ENCODE peak calls at places on chromosomes 13 and 19, in eight cellular contexts. Y, L, U, A, K, J, R and N are unnamed samples.
A peak's percentile ranks its signal among the peaks of the same experiment; 100 is the strongest.

GRCh38 chr13:20425819-20426219 is 99.8 kb downstream of the CRYL1 start:
- ATAC-seq in Y (no peak), L (no peak), U (peak; percentile 85), A (no peak), K (no peak), J (no peak), R (no peak), N (no peak)

GRCh38 chr13:35791191-35791902 is 314.9 kb upstream of the MAB21L1 start:
- ATAC-seq in Y (no peak), L (peak; percentile 64), U (no peak), A (no peak), K (no peak), J (no peak), R (peak; percentile 18), N (peak; percentile 59)

GRCh38 chr13:34413538-34414210 is 528.4 kb upstream of the NBEA start:
- ATAC-seq in Y (no peak), L (no peak), U (no peak), A (no peak), K (no peak), J (no peak), R (no peak), N (no peak)

GRCh38 chr19:30302076-30302475 is 70.1 kb upstream of the ZNF536 start:
- ATAC-seq in Y (no peak), L (no peak), U (no peak), A (no peak), K (no peak), J (no peak), R (no peak), N (no peak)

GRCh38 chr13:26759907-26760834 is at the start of gene GPR12:
- ATAC-seq in Y (no peak), L (no peak), U (no peak), A (peak; percentile 14), K (no peak), J (no peak), R (no peak), N (peak; percentile 19)

GRCh38 chr13:45336025-45336800 is 4.8 kb downstream of the TPT1 start:
- ATAC-seq in Y (no peak), L (no peak), U (no peak), A (no peak), K (no peak), J (no peak), R (no peak), N (no peak)

GRCh38 chr13:107866007-107866665 is 349.2 kb downstream of the LIG4 start:
- ATAC-seq in Y (no peak), L (peak; percentile 54), U (no peak), A (peak; percentile 58), K (no peak), J (no peak), R (peak; percentile 7), N (peak; percentile 32)

GRCh38 chr13:111166882-111167281 is 51.8 kb downstream of the ARHGEF7 start:
- ATAC-seq in Y (no peak), L (no peak), U (peak; percentile 33), A (no peak), K (peak; percentile 52), J (no peak), R (no peak), N (no peak)

GRCh38 chr19:7970716-7971448 is 27.4 kb upstream of the TIMM44 start:
- ATAC-seq in Y (no peak), L (peak; percentile 71), U (peak; percentile 76), A (peak; percentile 72), K (peak; percentile 64), J (peak; percentile 87), R (peak; percentile 39), N (no peak)

GRCh38 chr19:58406818-58407657 is 1.4 kb upstream of the ZNF584 start:
- ATAC-seq in Y (no peak), L (no peak), U (no peak), A (no peak), K (no peak), J (peak; percentile 23), R (no peak), N (no peak)

GRCh38 chr19:8605514-8605913 is 5.0 kb downstream of the ADAMTS10 start:
- ATAC-seq in Y (no peak), L (no peak), U (no peak), A (no peak), K (no peak), J (no peak), R (no peak), N (no peak)

GRCh38 chr13:40433577-40433976 is 232.9 kb downstream of the FOXO1 start:
- ATAC-seq in Y (no peak), L (no peak), U (peak; percentile 65), A (no peak), K (peak; percentile 70), J (no peak), R (no peak), N (no peak)

GRCh38 chr13:95842898-95843297 is 166.0 kb downstream of the DNAJC3 start:
- ATAC-seq in Y (no peak), L (no peak), U (peak; percentile 29), A (no peak), K (no peak), J (no peak), R (no peak), N (no peak)

GRCh38 chr13:36862002-36862706 is 43.1 kb downstream of the RFXAP start:
- ATAC-seq in Y (peak; percentile 53), L (no peak), U (no peak), A (no peak), K (no peak), J (no peak), R (no peak), N (peak; percentile 19)

GRCh38 chr19:39846678-39847486 is 703 bp upstream of the FBL start:
- ATAC-seq in Y (no peak), L (peak; percentile 12), U (no peak), A (peak; percentile 10), K (peak; percentile 29), J (peak; percentile 8), R (peak; percentile 3), N (peak; percentile 6)

GRCh38 chr13:30880756-30881155 is 25.3 kb upstream of the MEDAG start:
- ATAC-seq in Y (peak; percentile 93), L (peak; percentile 83), U (no peak), A (peak; percentile 76), K (peak; percentile 62), J (no peak), R (peak; percentile 63), N (peak; percentile 92)

GRCh38 chr13:51637852-51638496 is 53.7 kb downstream of the WDFY2 start:
- ATAC-seq in Y (no peak), L (no peak), U (no peak), A (no peak), K (no peak), J (peak; percentile 22), R (no peak), N (no peak)

DNA sequence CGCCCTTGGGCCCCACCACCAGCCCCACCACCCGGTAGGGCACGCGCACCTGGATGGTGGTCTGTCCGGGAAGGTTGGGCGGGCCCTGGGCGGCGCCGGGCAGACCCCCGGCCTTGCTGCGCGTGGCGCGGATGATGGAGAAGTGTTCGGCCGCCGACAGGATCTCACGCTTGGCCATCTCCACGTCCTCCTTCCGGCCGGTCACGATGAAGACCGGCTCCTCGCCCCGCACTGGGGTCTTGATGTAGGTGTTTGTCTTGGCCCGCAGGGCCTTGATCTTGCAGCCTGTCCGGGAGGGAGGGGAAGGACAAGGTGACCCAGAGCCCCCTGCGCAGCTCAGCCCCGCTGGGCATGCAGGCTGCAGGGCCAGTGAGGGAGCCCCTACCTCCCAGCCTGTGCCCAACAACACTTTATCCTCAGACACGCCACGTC is 11.5 kb downstream of the MEX3D start:
- ATAC-seq in Y (no peak), L (no peak), U (no peak), A (no peak), K (no peak), J (no peak), R (no peak), N (no peak)
- H3K9me3 ChIP-seq in Y (no peaks in the 10 kb centered on the region), L (no peaks in the 10 kb centered on the region), U (no peaks in the 10 kb centered on the region), A (no peaks in the 10 kb centered on the region), K (no peaks in the 10 kb centered on the region), J (no peaks in the 10 kb centered on the region), R (no peaks in the 10 kb centered on the region), N (no peaks in the 10 kb centered on the region)

GRCh38 chr19:37813340-37813739 is 34.0 kb upstream of the ZNF573 start:
- ATAC-seq in Y (no peak), L (no peak), U (no peak), A (no peak), K (no peak), J (no peak), R (no peak), N (no peak)
- H3K9me3 ChIP-seq in Y (peaks cover 2% of the 10 kb centered on the region), L (peaks cover 88% of the 10 kb centered on the region), U (peaks cover 6% of the 10 kb centered on the region), A (no peaks in the 10 kb centered on the region), K (peaks cover 18% of the 10 kb centered on the region), J (no peaks in the 10 kb centered on the region), R (peaks cover 12% of the 10 kb centered on the region), N (peaks cover 61% of the 10 kb centered on the region)

DNA sequence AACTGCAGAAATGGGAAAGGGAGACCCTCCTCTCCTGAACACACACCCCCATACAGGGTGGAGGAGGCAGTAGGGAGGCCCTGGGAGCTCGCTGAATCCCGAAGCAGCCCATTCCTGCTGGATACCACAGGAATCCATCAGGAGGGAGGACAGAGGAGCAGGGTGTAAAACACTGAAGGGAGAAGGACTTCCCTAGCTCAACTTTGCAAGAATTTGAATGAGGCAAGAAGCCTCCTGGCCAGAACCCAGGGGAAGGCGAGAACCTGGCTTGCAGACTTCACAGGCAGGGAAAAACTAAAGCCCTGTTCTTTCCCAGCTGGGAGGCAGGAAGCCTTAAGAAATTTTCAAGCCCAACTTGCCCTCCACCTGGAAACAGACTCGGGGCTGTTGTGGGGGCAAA is 43.5 kb downstream of the ZNF91 start:
- ATAC-seq in Y (no peak), L (no peak), U (no peak), A (no peak), K (no peak), J (no peak), R (no peak), N (no peak)
- H3K9me3 ChIP-seq in Y (peaks cover 11% of the 10 kb centered on the region), L (peaks cover 99% of the 10 kb centered on the region), U (peaks cover 15% of the 10 kb centered on the region), A (peaks cover 8% of the 10 kb centered on the region), K (peaks cover 99% of the 10 kb centered on the region), J (peaks cover 52% of the 10 kb centered on the region), R (peaks cover 95% of the 10 kb centered on the region), N (peaks cover 100% of the 10 kb centered on the region)

GRCh38 chr19:24140099-24140498 is 53.1 kb downstream of the ZNF254 start:
- ATAC-seq in Y (no peak), L (peak; percentile 60), U (no peak), A (peak; percentile 48), K (peak; percentile 22), J (no peak), R (no peak), N (peak; percentile 65)

GRCh38 chr19:24140591-24140990 is 53.6 kb downstream of the ZNF254 start:
- ATAC-seq in Y (no peak), L (no peak), U (no peak), A (no peak), K (no peak), J (no peak), R (no peak), N (no peak)

GRCh38 chr19:24142771-24143170 is 55.8 kb downstream of the ZNF254 start:
- ATAC-seq in Y (no peak), L (no peak), U (no peak), A (no peak), K (no peak), J (no peak), R (no peak), N (no peak)

DNA sequence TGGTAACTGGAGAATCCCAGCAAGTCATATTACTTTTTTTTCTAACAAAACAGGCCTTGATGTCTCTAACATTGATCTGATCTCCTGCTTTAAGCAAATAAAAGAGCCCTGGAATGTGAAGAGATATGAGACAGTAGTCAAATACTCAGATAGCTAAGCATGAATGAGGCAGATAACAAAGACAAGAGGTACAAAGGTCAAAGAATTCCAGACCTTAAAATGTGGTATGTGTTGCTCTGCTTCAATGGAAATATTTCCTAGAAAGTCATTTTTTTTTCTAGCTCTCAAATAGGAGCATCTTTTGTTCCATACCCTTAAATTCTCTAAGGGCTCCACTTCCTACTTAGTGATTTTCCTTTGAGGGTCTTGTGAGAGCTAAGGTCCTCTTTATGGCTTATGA is 54.6 kb downstream of the ZNF254 start:
- ATAC-seq in Y (no peak), L (no peak), U (no peak), A (no peak), K (no peak), J (no peak), R (no peak), N (no peak)
- H3K9me3 ChIP-seq in Y (no peaks in the 10 kb centered on the region), L (peaks cover 99% of the 10 kb centered on the region), U (no peaks in the 10 kb centered on the region), A (peaks cover 5% of the 10 kb centered on the region), K (peaks cover 93% of the 10 kb centered on the region), J (peaks cover 13% of the 10 kb centered on the region), R (peaks cover 47% of the 10 kb centered on the region), N (peaks cover 80% of the 10 kb centered on the region)